ENCODE peak calls at places on chromosomes 1 and 21, in five cellular contexts. E, V, U, X and M are unnamed samples.

GRCh38 chr1:156623946-156624813 is 5.0 kb downstream of the HAPLN2 start:
- DNase-seq in E (peak), V (peak), U (peak), X (peak), M (no peak)

GRCh38 chr1:199735660-199736059 is 291.9 kb upstream of the NR5A2 start:
- DNase-seq in E (no peak), V (no peak), U (no peak), X (no peak), M (no peak)

GRCh38 chr1:91717839-91718238 is 168.1 kb downstream of the TGFBR3 start:
- DNase-seq in E (no peak), V (no peak), U (no peak), X (no peak), M (no peak)

GRCh38 chr1:93716974-93717373 is 35.3 kb upstream of the BCAR3 start:
- DNase-seq in E (no peak), V (no peak), U (no peak), X (no peak), M (peak)

GRCh38 chr21:44728716-44729115 is 17.3 kb upstream of the TSPEAR start:
- DNase-seq in E (no peak), V (no peak), U (no peak), X (no peak), M (no peak)

GRCh38 chr1:93778457-93778856 is 96.8 kb upstream of the BCAR3 start:
- DNase-seq in E (no peak), V (no peak), U (no peak), X (no peak), M (no peak)

GRCh38 chr1:172638885-172639831 is 19.7 kb upstream of the FASLG start:
- DNase-seq in E (no peak), V (peak), U (peak), X (peak), M (peak)

GRCh38 chr1:50620680-50621329 is 197.6 kb upstream of the DMRTA2 start:
- DNase-seq in E (peak), V (peak), U (peak), X (peak), M (peak)

GRCh38 chr1:239616686-239617085 is 230.3 kb downstream of the CHRM3 start:
- DNase-seq in E (no peak), V (peak), U (no peak), X (no peak), M (no peak)

GRCh38 chr1:197902131-197902453 is 338 bp upstream of the C1orf53 start:
- DNase-seq in E (no peak), V (no peak), U (no peak), X (no peak), M (peak)

GRCh38 chr1:35447278-35447677 is 109.9 kb downstream of the KIAA0319L start:
- DNase-seq in E (no peak), V (no peak), U (no peak), X (no peak), M (no peak)

GRCh38 chr1:26043765-26044164 is 2.2 kb downstream of the SLC30A2 start:
- DNase-seq in E (no peak), V (no peak), U (no peak), X (no peak), M (no peak)

GRCh38 chr1:26046313-26047031 is 554 bp upstream of the SLC30A2 start:
- DNase-seq in E (no peak), V (no peak), U (no peak), X (no peak), M (no peak)

GRCh38 chr1:26045712-26046312 is at the start of gene SLC30A2:
- DNase-seq in E (no peak), V (peak), U (no peak), X (no peak), M (no peak)

GRCh38 chr1:26044414-26044813 is 1.5 kb downstream of the SLC30A2 start:
- DNase-seq in E (no peak), V (no peak), U (no peak), X (no peak), M (no peak)

GRCh38 chr1:26044971-26045711 is 777 bp downstream of the SLC30A2 start:
- DNase-seq in E (no peak), V (no peak), U (no peak), X (no peak), M (no peak)
- H3K4me3 ChIP-seq in E (no peak), V (no peak), U (no peak), X (no peak), M (no peak)

DNA sequence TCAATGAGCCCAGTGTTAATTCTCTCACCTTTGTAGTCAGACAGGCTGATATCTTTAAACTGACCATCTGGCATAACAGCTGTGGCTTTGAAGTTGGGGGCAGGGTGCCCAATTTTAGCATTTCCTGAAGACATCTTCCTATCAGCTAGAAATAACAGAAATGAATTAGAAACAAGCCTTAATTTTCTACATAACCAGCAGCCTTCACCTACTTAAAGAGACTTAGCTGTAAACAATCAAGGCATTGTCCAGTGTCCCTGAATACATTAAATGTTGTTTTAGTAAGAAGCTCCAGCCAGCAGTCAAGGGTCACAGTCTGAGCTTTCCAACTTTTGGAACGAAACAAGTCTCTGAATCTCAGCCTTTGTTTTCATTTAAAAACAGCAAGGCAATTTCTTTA is 2.8 kb downstream of the PRDX1 start:
- DNase-seq in E (no peak), V (no peak), U (no peak), X (no peak), M (no peak)
- H3K4me3 ChIP-seq in E (peak), V (peak), U (no peak), X (peak), M (no peak)

GRCh38 chr1:30514137-30514654 is 209.2 kb downstream of the MATN1 start:
- DNase-seq in E (no peak), V (no peak), U (peak), X (no peak), M (no peak)
- H3K4me3 ChIP-seq in E (no peak), V (no peak), U (no peak), X (no peak), M (no peak)

GRCh38 chr1:37473431-37474050 is 839 bp upstream of the ZC3H12A start:
- DNase-seq in E (no peak), V (peak), U (no peak), X (no peak), M (peak)
- H3K4me3 ChIP-seq in E (peak), V (peak), U (peak), X (peak), M (peak)